ENCODE peak calls at places on chromosome X, in five cellular contexts. U is cardiac septum, H is NCI-H1417, P is aorta, Y is body of pancreas. O is an unnamed sample.

GRCh38 chrX:129876734-129877395 is 29.1 kb upstream of the UTP14A start:
- DNase-seq in U (no peak), H (peak), P (no peak), Y (no peak), O (peak)

GRCh38 chrX:38346150-38346549 is 6.3 kb upstream of the OTC start:
- DNase-seq in U (no peak), H (no peak), P (no peak), Y (no peak), O (no peak)

GRCh38 chrX:141839856-141840255 is 1.7 kb downstream of the MAGEC3 start:
- DNase-seq in U (no peak), H (no peak), P (no peak), Y (no peak), O (peak)

GRCh38 chrX:100911731-100912130 is 17.0 kb downstream of the XKRX start:
- DNase-seq in U (no peak), H (no peak), P (no peak), Y (no peak), O (no peak)

GRCh38 chrX:39769748-39770147 is 328.0 kb downstream of the BCOR start:
- DNase-seq in U (no peak), H (no peak), P (no peak), Y (no peak), O (no peak)

GRCh38 chrX:22203186-22203585 is 69.5 kb upstream of the CBLL2 start:
- DNase-seq in U (no peak), H (no peak), P (no peak), Y (no peak), O (peak)

GRCh38 chrX:5163663-5164062 is 1065.0 kb downstream of the NLGN4X start:
- DNase-seq in U (no peak), H (no peak), P (no peak), Y (no peak), O (no peak)

GRCh38 chrX:14449773-14450172 is 79.6 kb upstream of the GLRA2 start:
- DNase-seq in U (no peak), H (no peak), P (no peak), Y (no peak), O (no peak)

GRCh38 chrX:147850875-147851274 is 60.8 kb upstream of the FMR1 start:
- DNase-seq in U (no peak), H (no peak), P (no peak), Y (no peak), O (no peak)

GRCh38 chrX:112536544-112536943 is 143.2 kb downstream of the LHFPL1 start:
- DNase-seq in U (no peak), H (no peak), P (no peak), Y (no peak), O (no peak)

GRCh38 chrX:110699109-110699508 is 96.5 kb downstream of the CHRDL1 start:
- DNase-seq in U (no peak), H (no peak), P (no peak), Y (no peak), O (no peak)

GRCh38 chrX:29826651-29827206 is 388.6 kb upstream of the MAGEB2 start:
- DNase-seq in U (no peak), H (no peak), P (no peak), Y (no peak), O (no peak)

GRCh38 chrX:139544591-139544990 is 14.1 kb downstream of the F9 start:
- DNase-seq in U (no peak), H (no peak), P (no peak), Y (no peak), O (no peak)

GRCh38 chrX:7515681-7516413 is 327.1 kb upstream of the VCX start:
- DNase-seq in U (no peak), H (no peak), P (no peak), Y (no peak), O (no peak)

GRCh38 chrX:30865020-30865419 is 24.0 kb downstream of the TAB3 start:
- DNase-seq in U (no peak), H (no peak), P (no peak), Y (peak), O (no peak)

GRCh38 chrX:21840199-21840557 is 761 bp downstream of the MBTPS2 start:
- DNase-seq in U (no peak), H (no peak), P (no peak), Y (no peak), O (no peak)

GRCh38 chrX:15245896-15246295 is 24.0 kb downstream of the ASB9 start:
- DNase-seq in U (no peak), H (no peak), P (no peak), Y (no peak), O (no peak)

GRCh38 chrX:43707812-43708548 is 51.9 kb downstream of the MAOA start:
- DNase-seq in U (no peak), H (no peak), P (no peak), Y (peak), O (no peak)

GRCh38 chrX:103175944-103176753 is 38.8 kb upstream of the BEX4 start:
- DNase-seq in U (no peak), H (peak), P (peak), Y (peak), O (peak)

GRCh38 chrX:7996414-7996813 is 69.2 kb upstream of the PNPLA4 start:
- DNase-seq in U (no peak), H (peak), P (no peak), Y (peak), O (peak)

GRCh38 chrX:1717326-1717725 is 102.5 kb downstream of the ASMT start:
- DNase-seq in U (no peak), H (no peak), P (no peak), Y (no peak), O (no peak)

GRCh38 chrX:42755820-42756219 is 22.1 kb downstream of the PPP1R2C start:
- DNase-seq in U (no peak), H (no peak), P (peak), Y (peak), O (peak)

GRCh38 chrX:110847334-110847733 is 51.7 kb upstream of the CHRDL1 start:
- DNase-seq in U (no peak), H (peak), P (no peak), Y (peak), O (peak)

GRCh38 chrX:96971812-96972211 is 88.1 kb downstream of the RPA4 start:
- DNase-seq in U (no peak), H (no peak), P (no peak), Y (no peak), O (no peak)

GRCh38 chrX:55839480-55839879 is 121.9 kb downstream of the RRAGB start:
- DNase-seq in U (no peak), H (no peak), P (no peak), Y (no peak), O (no peak)

GRCh38 chrX:72392816-72393800 is 87.4 kb upstream of the CITED1 start:
- DNase-seq in U (no peak), H (no peak), P (no peak), Y (no peak), O (no peak)

GRCh38 chrX:124223524-124223923 is 108.9 kb upstream of the TEX13D start:
- DNase-seq in U (no peak), H (no peak), P (no peak), Y (no peak), O (no peak)

GRCh38 chrX:1933964-1934363 is 319.1 kb downstream of the ASMT start:
- DNase-seq in U (no peak), H (no peak), P (no peak), Y (no peak), O (no peak)

GRCh38 chrX:69027181-69028005 is 137.9 kb downstream of the PJA1 start:
- DNase-seq in U (peak), H (no peak), P (no peak), Y (no peak), O (no peak)

GRCh38 chrX:17826609-17827496 is 34.2 kb downstream of the RAI2 start:
- DNase-seq in U (no peak), H (no peak), P (no peak), Y (no peak), O (no peak)

GRCh38 chrX:84501798-84502628 is at the start of gene HDX:
- DNase-seq in U (peak), H (peak), P (peak), Y (peak), O (peak)

GRCh38 chrX:101658661-101659477 is 781 bp downstream of the ARMCX2 start:
- DNase-seq in U (no peak), H (peak), P (peak), Y (peak), O (peak)

GRCh38 chrX:153723351-153724251 is 586 bp downstream of the BCAP31 start:
- DNase-seq in U (no peak), H (peak), P (peak), Y (peak), O (no peak)

GRCh38 chrX:108235990-108236389 is 144.4 kb downstream of the ATG4A start:
- DNase-seq in U (no peak), H (no peak), P (no peak), Y (no peak), O (no peak)